ENCODE peak calls at places on chromosomes 6 and 20, in six cellular contexts. Q is prostate gland, W is endothelial cell, G is HL-60, C is tibial nerve, N is astrocyte. F is an unnamed sample.

GRCh38 chr6:30067460-30068139 is 602 bp downstream of the PPP1R11 start:
- DNase-seq in Q (no peak), W (peak; percentile 83), G (no peak), C (no peak), N (no peak), F (no peak)

GRCh38 chr20:6739406-6739805 is 28.1 kb upstream of the BMP2 start:
- DNase-seq in Q (no peak), W (no peak), G (no peak), C (no peak), N (no peak), F (no peak)

GRCh38 chr20:50370036-50370566 is 140.1 kb upstream of the PTPN1 start:
- DNase-seq in Q (no peak), W (no peak), G (no peak), C (no peak), N (no peak), F (no peak)

GRCh38 chr6:84912472-84913143 is 148.2 kb upstream of the TBX18 start:
- DNase-seq in Q (no peak), W (no peak), G (no peak), C (no peak), N (no peak), F (no peak)

GRCh38 chr6:76682842-76683241 is 610.4 kb upstream of the IMPG1 start:
- DNase-seq in Q (no peak), W (no peak), G (no peak), C (no peak), N (no peak), F (no peak)

GRCh38 chr20:14600527-14600926 is 263.1 kb upstream of the FLRT3 start:
- DNase-seq in Q (no peak), W (no peak), G (no peak), C (no peak), N (no peak), F (no peak)

GRCh38 chr6:146388736-146389364 is 154.8 kb upstream of the RAB32 start:
- DNase-seq in Q (no peak), W (no peak), G (no peak), C (no peak), N (no peak), F (no peak)

GRCh38 chr6:166194885-166195860 is 27.5 kb upstream of the TBXT start:
- DNase-seq in Q (no peak), W (no peak), G (no peak), C (no peak), N (no peak), F (no peak)

GRCh38 chr6:54801669-54802068 is 44.9 kb upstream of the FAM83B start:
- DNase-seq in Q (no peak), W (no peak), G (peak; percentile 4), C (no peak), N (peak; percentile 86), F (no peak)

GRCh38 chr20:23440004-23440403 is 519 bp downstream of the CSTL1 start:
- DNase-seq in Q (no peak), W (no peak), G (no peak), C (no peak), N (no peak), F (no peak)

DNA sequence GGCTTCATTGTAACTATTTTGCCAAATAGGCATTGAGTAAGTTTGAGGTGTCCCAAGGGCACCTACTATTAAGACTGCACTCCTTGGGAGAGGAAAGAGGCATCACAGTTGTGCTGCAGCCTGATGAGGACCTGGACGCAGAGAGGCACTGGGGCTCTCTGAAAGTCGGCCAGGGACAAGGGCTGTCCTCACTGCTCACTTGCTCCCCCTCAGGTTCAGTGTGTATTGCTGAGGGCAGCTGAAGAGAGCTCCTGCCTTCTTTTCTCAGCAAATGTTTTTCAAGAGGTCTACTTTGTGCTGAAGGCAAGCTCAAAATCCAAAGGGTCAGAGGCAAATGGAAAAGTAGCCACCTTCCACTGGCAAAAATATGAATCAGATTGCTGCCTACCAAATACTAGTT is 331.8 kb downstream of the RIMS1 start:
- DNase-seq in Q (no peak), W (peak; percentile 65), G (no peak), C (no peak), N (peak; percentile 10), F (no peak)
- TF ChIP-seq CTCF in Q (no peak), W (peak; percentile 36), G (peak; percentile 0), C (peak; percentile 8), N (peak; percentile 37), F (no peak)

GRCh38 chr6:63805808-63806572 is 170.4 kb downstream of the PHF3 start:
- DNase-seq in Q (peak; percentile 56), W (no peak), G (peak; percentile 56), C (no peak), N (peak; percentile 90), F (no peak)
- TF ChIP-seq CTCF in Q (no peak), W (no peak), G (no peak), C (no peak), N (no peak), F (no peak)

DNA sequence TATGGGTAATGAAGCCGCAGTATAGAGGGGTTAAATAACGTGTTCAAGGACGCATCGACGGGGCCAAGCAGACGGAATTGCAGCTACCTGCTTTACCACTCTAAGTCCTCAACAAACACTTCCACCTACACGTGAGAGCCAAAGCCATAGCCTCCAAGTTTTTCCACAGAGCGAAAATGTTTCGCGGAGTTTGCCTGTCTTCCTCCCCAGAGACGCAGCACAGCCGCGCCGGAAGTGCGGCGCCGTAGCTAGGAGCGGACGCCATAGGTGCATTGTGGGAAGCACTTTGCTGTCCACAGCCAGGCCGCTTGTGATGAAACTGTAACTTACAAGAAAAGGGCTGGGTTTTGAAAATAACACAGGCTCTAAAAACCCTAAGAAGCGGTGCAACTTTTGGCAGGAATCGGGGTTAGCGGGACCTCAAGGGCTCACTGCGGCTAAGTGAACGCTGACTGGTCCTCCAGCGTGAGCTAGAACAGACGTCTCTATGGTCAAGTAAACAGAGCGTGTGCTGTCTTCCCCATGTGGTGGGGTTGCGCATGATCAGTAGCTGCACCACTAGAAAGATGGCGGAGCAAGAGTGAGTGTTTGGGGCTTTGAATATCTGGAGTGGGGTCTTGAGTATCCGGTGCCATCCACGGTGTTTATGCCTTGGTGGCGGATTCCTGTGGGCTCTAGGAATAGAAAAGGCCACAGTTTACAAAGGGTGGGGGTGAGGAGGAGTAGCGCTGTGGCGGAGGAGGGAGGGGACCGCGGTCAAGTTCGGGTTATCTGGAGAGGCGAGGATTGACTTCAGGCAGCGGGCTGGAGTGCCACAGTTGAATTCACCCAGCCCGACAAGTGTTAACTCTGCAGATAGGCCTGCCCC is at the start of gene RPL7L1:
- DNase-seq in Q (peak; percentile 84), W (peak; percentile 66), G (peak; percentile 82), C (peak; percentile 70), N (peak; percentile 80), F (peak; percentile 89)
- TF ChIP-seq CTCF in Q (no peak), W (no peak), G (no peak), C (no peak), N (no peak), F (peak; percentile 14)

DNA sequence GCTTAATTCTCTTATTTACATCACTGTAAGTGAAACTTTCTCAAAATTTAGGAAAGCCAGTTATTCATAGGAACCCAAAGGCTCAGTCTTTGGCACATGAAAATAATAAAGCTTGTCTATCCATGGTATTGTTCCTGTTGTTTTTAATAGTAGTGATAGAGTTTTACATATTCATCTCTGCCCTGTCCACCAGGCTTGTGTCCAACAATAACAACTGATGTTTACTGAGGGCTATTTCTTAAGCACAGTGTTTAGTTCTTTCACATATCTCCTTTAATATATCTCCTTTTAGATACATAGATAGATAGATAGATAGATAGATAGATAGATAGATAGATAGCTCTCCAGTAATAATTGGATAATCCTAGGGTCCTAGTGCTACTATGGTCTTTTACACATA is 34.2 kb downstream of the FOXQ1 start:
- DNase-seq in Q (no peak), W (no peak), G (no peak), C (no peak), N (no peak), F (no peak)
- TF ChIP-seq CTCF in Q (no peak), W (no peak), G (no peak), C (no peak), N (no peak), F (no peak)

F was measured in upper lobe of right lung.